ENCODE peak calls at places on chromosomes 16 and 17, in eight cellular contexts. G is HCT116, X is GM23338, J is neural progenitor cell, D is PC-3, I is GM23248, S is SK-N-SH, E is hepatocyte. M is an unnamed sample.

GRCh38 chr16:88785106-88785924 is at the start of gene PIEZO1:
- DNase-seq in G (no peak), X (peak), J (peak), D (peak), I (peak), S (peak), E (peak), M (peak)

GRCh38 chr17:43411820-43412529 is 13.2 kb downstream of the ARL4D start:
- DNase-seq in G (no peak), X (no peak), J (no peak), D (no peak), I (no peak), S (no peak), E (no peak), M (no peak)

GRCh38 chr17:61409301-61410099 is 9.9 kb downstream of the TBX2 start:
- DNase-seq in G (peak), X (peak), J (peak), D (peak), I (peak), S (peak), E (peak), M (no peak)

GRCh38 chr17:36808181-36808661 is 129.1 kb upstream of the LHX1 start:
- DNase-seq in G (no peak), X (peak), J (peak), D (no peak), I (peak), S (peak), E (peak), M (no peak)

GRCh38 chr16:46765050-46765449 is 16.9 kb upstream of the MYLK3 start:
- DNase-seq in G (no peak), X (no peak), J (no peak), D (no peak), I (peak), S (no peak), E (no peak), M (no peak)

GRCh38 chr17:13346996-13347762 is 254.6 kb downstream of the HS3ST3A1 start:
- DNase-seq in G (peak), X (no peak), J (no peak), D (peak), I (peak), S (no peak), E (peak), M (no peak)

GRCh38 chr17:45223541-45224528 is 2.1 kb downstream of the FMNL1 start:
- DNase-seq in G (no peak), X (no peak), J (no peak), D (no peak), I (no peak), S (no peak), E (no peak), M (peak)

GRCh38 chr16:77951788-77952187 is 70.6 kb upstream of the CLEC3A start:
- DNase-seq in G (peak), X (peak), J (peak), D (peak), I (no peak), S (peak), E (peak), M (peak)

GRCh38 chr17:36600936-36601302 is 464 bp upstream of the MRM1 start:
- DNase-seq in G (no peak), X (no peak), J (no peak), D (no peak), I (peak), S (no peak), E (peak), M (peak)

GRCh38 chr16:12210258-12210880 is 233.8 kb downstream of the SNX29 start:
- DNase-seq in G (no peak), X (no peak), J (no peak), D (no peak), I (no peak), S (no peak), E (no peak), M (no peak)
- H3K4me3 ChIP-seq in G (no peak), X (no peak), J (no peak), D (no peak), I (no peak), S (no peak), E (no peak), M (no peak)

DNA sequence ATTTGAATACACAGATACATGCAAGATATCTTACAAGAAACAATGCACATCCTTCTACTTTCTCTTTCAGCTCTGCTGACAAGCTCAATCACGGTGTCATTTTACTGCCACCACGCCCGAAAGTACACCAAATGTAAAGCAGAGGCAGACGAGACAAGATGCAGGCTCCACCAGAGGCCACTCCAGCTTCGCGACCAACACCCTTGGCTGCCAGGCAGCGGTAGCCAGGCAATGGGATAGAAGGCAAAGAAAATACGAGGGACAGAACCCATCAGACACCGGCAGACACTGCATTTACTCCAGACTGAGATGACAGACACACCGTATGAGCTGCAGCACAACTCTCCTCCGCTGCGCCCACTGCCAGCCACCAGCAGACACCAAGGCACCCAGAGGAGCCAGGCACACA is 41.0 kb downstream of the USP22 start:
- DNase-seq in G (no peak), X (no peak), J (no peak), D (peak), I (peak), S (no peak), E (no peak), M (no peak)
- TF ChIP-seq EZH2phosphoT487 in G (no peak), X (no peak), J (no peak), D (no peak), I (no peak), S (no peak), E (no peak), M (no peak)

GRCh38 chr17:49976828-49977202 is 7.8 kb downstream of the DLX4 start:
- DNase-seq in G (no peak), X (no peak), J (no peak), D (no peak), I (no peak), S (no peak), E (no peak), M (no peak)

GRCh38 chr17:49978501-49978900 is 9.5 kb downstream of the DLX4 start:
- DNase-seq in G (no peak), X (no peak), J (no peak), D (no peak), I (no peak), S (no peak), E (no peak), M (no peak)

GRCh38 chr17:49976163-49976827 is 7.3 kb downstream of the DLX4 start:
- DNase-seq in G (no peak), X (no peak), J (no peak), D (no peak), I (no peak), S (no peak), E (peak), M (no peak)

GRCh38 chr17:49979748-49980479 is 10.9 kb downstream of the DLX4 start:
- DNase-seq in G (no peak), X (no peak), J (no peak), D (no peak), I (peak), S (no peak), E (no peak), M (no peak)

GRCh38 chr17:49977463-49978389 is 8.7 kb downstream of the DLX4 start:
- DNase-seq in G (no peak), X (peak), J (no peak), D (no peak), I (peak), S (no peak), E (no peak), M (no peak)
- H3K4me3 ChIP-seq in G (no peak), X (no peak), J (no peak), D (no peak), I (no peak), S (no peak), E (no peak), M (no peak)

GRCh38 chr16:720507-720989 is 398 bp upstream of the ANTKMT start:
- DNase-seq in G (no peak), X (peak), J (peak), D (peak), I (peak), S (peak), E (peak), M (no peak)
- TF ChIP-seq EZH2phosphoT487 in G (no peak), X (no peak), J (no peak), D (no peak), I (no peak), S (no peak), E (no peak), M (no peak)

DNA sequence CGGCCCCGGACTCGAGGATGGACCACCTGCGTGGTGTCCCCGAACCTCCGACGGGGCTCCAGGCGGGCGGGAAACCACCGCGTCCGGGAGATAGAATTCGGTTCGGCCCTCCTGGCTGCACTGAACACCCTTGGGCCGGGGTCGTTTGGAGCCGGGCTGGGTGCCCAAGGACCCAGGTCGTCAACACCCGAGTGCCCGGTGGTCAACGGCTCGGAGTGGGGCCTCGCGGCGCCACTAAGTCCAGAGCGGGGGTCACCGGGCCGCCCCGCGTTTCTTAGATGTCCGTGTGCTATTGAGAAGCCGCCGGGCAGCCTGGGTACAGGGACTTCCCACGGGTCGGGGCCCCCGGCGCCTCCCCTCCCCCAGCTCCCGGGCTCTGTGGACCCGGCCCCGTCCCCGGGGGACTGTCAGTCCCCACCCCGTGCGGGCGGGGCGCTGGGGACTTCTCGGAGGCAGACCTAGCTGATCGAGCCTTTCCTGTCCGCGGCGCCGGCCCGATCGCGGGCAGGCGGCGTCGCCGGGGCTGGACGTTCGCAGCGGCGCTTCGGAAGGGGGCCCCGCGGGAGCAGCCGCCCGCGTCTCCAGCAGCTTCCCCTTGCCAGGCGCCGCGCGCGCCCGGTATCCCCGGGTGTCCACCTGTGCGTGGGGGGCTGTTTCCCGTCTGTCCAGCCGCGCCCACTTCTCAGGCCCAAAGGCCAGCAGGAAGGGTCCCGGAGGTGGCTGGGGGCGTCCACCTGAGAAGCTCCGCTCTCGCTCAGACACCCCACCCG is 655 bp upstream of the NPTX1 start:
- DNase-seq in G (no peak), X (no peak), J (peak), D (no peak), I (peak), S (peak), E (no peak), M (no peak)
- H3K4me3 ChIP-seq in G (no peak), X (peak), J (peak), D (peak), I (peak), S (no peak), E (no peak), M (no peak)

GRCh38 chr17:3888343-3889171 is 4.3 kb downstream of the CAMKK1 start:
- DNase-seq in G (peak), X (peak), J (peak), D (peak), I (peak), S (no peak), E (peak), M (no peak)
- TF ChIP-seq EZH2phosphoT487 in G (no peak), X (no peak), J (no peak), D (peak), I (no peak), S (no peak), E (no peak), M (no peak)

DNA sequence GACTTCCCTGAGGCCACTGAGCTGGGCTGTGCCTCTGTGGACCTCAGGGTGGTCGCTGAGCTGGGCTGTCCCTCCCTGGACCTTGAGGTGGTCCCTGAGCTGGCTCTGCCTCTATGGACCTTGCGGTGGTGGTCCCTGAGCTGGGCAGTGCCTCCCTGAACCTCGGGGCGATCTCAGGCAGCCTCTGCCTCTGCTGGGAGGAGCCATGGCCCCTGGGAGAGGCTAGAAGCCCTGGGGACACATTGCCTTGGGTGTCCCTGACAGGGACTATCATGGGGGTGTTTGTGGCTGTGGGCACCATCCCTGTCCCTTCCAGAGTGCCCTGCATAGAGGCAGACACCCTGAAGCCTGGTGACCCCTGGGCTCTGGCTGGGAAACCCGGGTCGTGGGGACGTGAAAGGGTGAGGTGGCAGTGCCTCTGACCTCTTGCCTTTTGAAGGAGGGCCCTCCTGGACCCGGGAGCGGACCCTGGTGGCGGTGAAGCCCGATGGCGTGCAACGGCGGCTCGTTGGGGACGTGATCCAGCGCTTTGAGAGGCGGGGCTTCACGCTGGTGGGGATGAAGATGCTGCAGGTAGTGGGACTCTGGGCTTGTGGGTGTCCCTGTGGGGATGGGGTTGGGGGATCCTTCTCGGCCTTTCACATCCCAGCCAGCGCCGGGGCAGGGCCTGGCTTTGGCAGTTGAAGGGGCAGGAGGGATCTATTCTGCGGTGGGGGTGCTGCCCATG is 1.7 kb downstream of the NME4 start:
- DNase-seq in G (no peak), X (peak), J (peak), D (no peak), I (no peak), S (no peak), E (no peak), M (no peak)
- H3K4me3 ChIP-seq in G (no peak), X (no peak), J (no peak), D (no peak), I (no peak), S (no peak), E (no peak), M (no peak)

GRCh38 chr17:78026381-78026780 is 67.9 kb downstream of the TNRC6C start:
- DNase-seq in G (no peak), X (no peak), J (no peak), D (no peak), I (no peak), S (no peak), E (no peak), M (no peak)
- TF ChIP-seq EZH2phosphoT487 in G (no peak), X (no peak), J (no peak), D (no peak), I (no peak), S (no peak), E (no peak), M (no peak)